ENCODE peak calls at places on chromosomes 6 and 20, in four cellular contexts. Q is GM12878, K is SK-N-SH, S is HCT116. H is an unnamed sample.
A peak's percentile ranks its signal among the peaks of the same experiment; 100 is the strongest.

GRCh38 chr20:33532753-33533459 is 43.0 kb downstream of the CBFA2T2 start:
- DNase-seq in S (no peak), Q (no peak), K (no peak), H (no peak)

GRCh38 chr6:148528292-148528691 is 185.7 kb downstream of the SASH1 start:
- DNase-seq in Q (no peak), S (no peak), K (no peak), H (no peak)

GRCh38 chr6:123879749-123880148 is 76.1 kb downstream of the NKAIN2 start:
- DNase-seq in Q (no peak), K (no peak), S (no peak), H (no peak)

GRCh38 chr20:61859712-61860111 is 206.0 kb downstream of the TAF4 start:
- DNase-seq in K (no peak), S (no peak), Q (no peak), H (no peak)

GRCh38 chr6:11398451-11399326 is 138.9 kb upstream of the TMEM170B start:
- DNase-seq in K (no peak), Q (no peak), S (no peak), H (no peak)

GRCh38 chr6:68876792-68877493 is 241.9 kb downstream of the ADGRB3 start:
- DNase-seq in K (no peak), Q (no peak), S (no peak), H (peak; percentile 2)

GRCh38 chr6:165010556-165011535 is 298.6 kb downstream of the C6orf118 start:
- DNase-seq in Q (no peak), S (no peak), K (no peak), H (no peak)

GRCh38 chr6:112640895-112641294 is 293.8 kb downstream of the RFPL4B start:
- DNase-seq in K (peak; percentile 36), S (no peak), Q (no peak), H (no peak)

GRCh38 chr6:4588163-4588562 is 188.0 kb upstream of the CDYL start:
- DNase-seq in K (no peak), Q (no peak), S (no peak), H (no peak)

GRCh38 chr6:2439632-2440031 is 194.2 kb upstream of the GMDS start:
- DNase-seq in K (no peak), S (no peak), Q (no peak), H (no peak)

GRCh38 chr6:79498842-79499241 is 38.4 kb downstream of the LCA5 start:
- DNase-seq in K (no peak), S (no peak), Q (no peak), H (no peak)

GRCh38 chr20:8545212-8545611 is 413.1 kb downstream of the PLCB1 start:
- DNase-seq in K (no peak), Q (no peak), S (no peak), H (no peak)

GRCh38 chr6:152975204-152975915 is 7.5 kb downstream of the FBXO5 start:
- DNase-seq in K (no peak), S (no peak), Q (no peak), H (no peak)

GRCh38 chr20:54156981-54157835 is 16.6 kb downstream of the CYP24A1 start:
- DNase-seq in S (no peak), K (no peak), Q (no peak), H (no peak)
- H3K4me3 ChIP-seq in S (no peak overlapping the region), K (no peak overlapping the region), Q (no peak overlapping the region), H (no peak overlapping the region)

DNA sequence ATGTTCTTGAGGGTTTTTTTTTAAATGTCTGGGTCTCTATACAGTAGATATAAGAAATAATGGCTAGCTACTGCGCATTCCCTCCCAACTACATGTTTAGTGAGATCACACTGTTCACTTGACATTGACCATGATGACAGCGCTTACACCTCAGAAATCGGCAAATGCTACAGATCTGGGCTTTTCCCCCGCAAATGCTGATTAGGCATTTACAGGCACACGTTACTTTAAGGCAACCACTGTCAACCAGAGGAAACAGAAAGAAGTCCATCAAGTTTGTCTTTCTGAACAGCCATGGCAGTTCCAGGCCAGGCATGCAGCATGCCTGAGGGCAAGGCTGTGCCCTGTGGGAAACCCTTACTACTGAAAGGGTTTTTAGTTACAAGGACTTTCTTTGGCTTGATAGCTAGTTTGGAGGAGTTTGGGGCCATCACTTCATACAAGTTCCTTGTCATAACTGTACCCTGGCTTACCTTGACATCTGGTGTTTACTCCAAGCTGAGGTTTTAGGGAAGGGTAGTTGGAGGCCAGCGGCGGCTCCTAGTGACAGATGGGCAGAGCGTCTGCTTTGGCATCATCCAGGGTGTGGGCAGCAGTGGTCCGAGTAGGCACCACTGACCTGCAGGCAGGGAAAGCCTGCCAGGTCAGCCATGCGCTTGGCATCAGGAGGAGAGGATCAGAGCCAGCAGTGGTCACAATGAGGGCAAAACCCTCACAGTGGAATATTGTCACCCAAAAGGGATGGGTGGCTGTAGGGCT is 43.0 kb downstream of the CFAP61 start:
- DNase-seq in Q (no peak), K (no peak), S (no peak), H (no peak)
- TF ChIP-seq YY1 in Q (no peak), K (no peak), S (no peak), H (no peak)

DNA sequence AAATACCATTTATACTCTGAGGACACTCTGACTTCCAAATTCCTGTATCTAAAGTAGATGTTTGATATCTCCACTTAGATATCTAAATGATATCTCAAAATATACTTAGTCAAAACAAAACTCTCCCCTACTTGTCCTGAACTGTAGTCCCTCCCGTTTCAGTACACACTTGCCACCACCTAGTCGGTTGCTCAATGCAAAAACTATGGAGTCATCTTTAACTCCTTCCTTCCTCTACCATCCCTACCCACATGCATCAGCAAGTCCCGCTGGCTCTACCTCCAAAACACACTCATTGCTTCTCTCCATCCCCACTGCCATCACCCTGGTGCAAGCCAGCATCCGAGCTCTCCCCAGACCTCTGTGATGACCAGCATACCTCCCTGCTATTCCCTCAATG is 13.2 kb downstream of the STX7 start:
- DNase-seq in S (no peak), Q (no peak), K (no peak), H (no peak)
- H3K4me3 ChIP-seq in S (no peak overlapping the region), Q (peak overlapping the region; percentile 34), K (no peak overlapping the region), H (no peak overlapping the region)

DNA sequence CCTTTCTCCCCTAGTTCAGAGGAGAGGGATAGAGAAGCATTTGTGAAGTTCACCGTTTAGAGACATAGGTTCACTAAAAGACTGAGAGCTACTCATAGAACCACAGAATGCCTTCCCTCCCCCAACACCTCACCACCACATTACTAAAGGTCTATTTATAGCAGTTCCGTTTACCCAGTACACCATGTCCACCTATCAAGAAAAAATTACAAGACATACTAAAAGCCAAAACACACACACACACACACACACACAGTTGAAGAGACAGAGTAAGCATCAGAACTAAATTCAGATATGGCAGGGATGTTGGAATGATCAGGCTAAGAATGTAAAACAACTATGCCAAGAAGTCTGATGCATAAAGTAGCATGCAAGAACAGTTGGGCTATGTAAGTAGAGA is 52.2 kb downstream of the SLC22A3 start:
- DNase-seq in Q (no peak), S (no peak), K (no peak), H (no peak)
- TF ChIP-seq YY1 in Q (no peak), S (no peak), K (no peak), H (no peak)

DNA sequence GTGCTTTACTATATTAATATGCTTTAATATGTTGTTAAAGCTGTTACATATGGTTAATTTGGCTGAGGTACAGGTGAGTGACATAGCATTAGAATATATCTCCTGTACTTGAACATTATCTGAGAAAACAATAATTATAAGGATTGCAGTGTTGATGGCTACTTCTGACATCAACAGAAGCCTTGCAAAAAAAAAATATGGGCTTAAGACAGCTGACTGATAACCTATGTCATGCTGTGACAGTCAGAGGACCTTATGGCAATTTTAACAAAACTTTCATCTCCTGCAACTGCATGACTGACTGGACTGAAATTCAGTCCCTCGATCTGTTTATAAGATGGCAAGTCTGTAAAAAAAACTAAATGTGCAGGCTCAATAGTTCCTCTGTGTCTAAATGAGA is 27.5 kb upstream of the TBX18 start:
- DNase-seq in K (no peak), Q (no peak), S (no peak), H (no peak)
- H3K4me3 ChIP-seq in K (no peak overlapping the region), Q (no peak overlapping the region), S (no peak overlapping the region), H (no peak overlapping the region)

GRCh38 chr6:113857565-113858066 is 471 bp downstream of the MARCKS start:
- DNase-seq in Q (no peak), K (peak; percentile 60), S (no peak), H (no peak)

GRCh38 chr6:113856571-113857564 is at the start of gene MARCKS:
- DNase-seq in Q (no peak), K (peak; percentile 82), S (peak; percentile 69), H (no peak)

GRCh38 chr6:113856011-113856551 is 1.1 kb upstream of the MARCKS start:
- DNase-seq in K (peak; percentile 22), Q (no peak), S (no peak), H (no peak)

GRCh38 chr6:113854531-113855499 is 2.3 kb upstream of the MARCKS start:
- DNase-seq in K (peak; percentile 92), Q (no peak), S (no peak), H (no peak)

DNA sequence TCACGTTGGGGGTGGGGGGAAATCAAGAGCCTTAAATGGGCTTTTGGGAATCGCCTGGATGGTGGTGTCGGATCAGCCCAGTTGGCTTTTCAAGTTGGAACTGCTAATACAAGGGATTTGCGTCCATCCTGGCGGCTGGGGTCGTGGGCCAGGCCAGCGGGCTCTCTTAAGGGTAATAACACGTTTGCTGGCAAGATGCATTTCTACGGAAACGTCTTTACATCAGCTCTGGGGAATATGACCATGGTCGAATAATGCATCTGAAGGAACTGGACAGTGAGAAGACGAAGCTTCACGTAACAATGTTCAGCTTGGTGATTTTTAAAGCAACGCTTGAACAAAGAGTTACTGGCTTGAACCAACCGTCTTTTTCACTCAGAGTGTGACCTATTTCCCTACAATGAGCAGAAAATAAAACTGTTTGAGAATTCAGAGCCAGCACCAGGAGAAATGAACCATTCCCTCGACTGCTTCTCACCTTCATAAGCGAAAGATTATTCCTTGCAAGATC is 1.6 kb upstream of the MARCKS start:
- DNase-seq in Q (no peak), K (no peak), S (no peak), H (no peak)
- TF ChIP-seq YY1 in Q (no peak), K (no peak), S (no peak), H (no peak)

DNA sequence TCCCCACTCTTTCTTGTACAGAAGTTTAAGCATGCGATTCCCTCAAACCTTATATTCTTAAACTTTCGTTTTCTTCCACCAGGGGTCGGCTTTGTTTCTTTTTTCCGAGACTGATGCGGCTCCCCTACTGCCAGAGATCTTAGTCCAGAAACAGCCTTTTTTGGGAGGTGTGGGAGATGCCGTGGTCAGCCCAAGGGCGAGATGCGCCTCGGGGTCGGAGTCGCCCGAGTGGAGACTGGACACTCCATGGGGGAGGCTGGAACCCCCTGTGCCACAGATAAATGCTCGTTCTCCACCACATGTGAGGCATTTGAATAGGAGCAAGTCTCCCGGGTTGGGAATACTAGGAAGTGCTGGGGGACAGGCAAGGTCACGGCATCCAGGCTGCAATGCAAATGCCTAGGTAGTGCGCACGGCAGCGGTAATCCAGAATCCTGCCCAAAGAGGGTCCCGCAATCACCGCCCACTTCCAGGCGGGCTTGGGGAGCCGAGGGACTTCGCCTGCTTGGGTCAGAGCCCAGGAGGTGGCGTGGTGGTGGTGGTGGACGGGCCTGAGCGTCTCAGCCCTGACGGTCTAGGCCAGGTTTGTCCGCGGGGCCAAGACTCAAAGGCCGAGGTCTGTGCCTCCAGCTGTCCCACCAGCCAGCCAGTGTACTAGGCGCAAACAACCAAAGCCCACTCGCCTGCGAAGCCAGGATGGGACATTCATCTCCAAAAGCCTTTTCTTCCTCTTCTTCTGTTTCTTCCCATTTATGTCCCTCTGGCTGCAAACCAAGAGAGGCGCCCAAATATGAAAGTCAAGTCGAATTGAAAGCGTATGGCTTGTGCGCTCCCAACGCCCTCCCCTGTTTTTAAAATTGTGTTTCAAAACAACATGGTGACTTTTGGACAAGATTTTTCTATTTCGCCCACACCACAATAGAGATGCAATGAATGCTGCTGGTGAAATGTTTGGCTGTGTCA is 39.3 kb upstream of the OSTM1 start:
- DNase-seq in S (peak; percentile 35), K (peak; percentile 78), Q (no peak), H (no peak)
- H3K4me3 ChIP-seq in S (no peak overlapping the region), K (no peak overlapping the region), Q (no peak overlapping the region), H (peak overlapping the region; percentile 44)

H was measured in NT2/D1.